ENCODE peak calls at places on chromosomes 1 and 21, in seven cellular contexts. One of them, this sample, is unnamed.

GRCh38 chr1:21586926-21587601 is 77.8 kb downstream of the ALPL start:
- DNase-seq in activated CD4-positive, CD25-positive, alpha-beta regulatory T cell treated with anti-CD3 and anti-CD28 coated beads, Interleukin-2, amount 50 U/mL, for 72 hours: no peak
- DNase-seq in activated CD8-positive, alpha-beta T cell treated with anti-CD3 and anti-CD28 coated beads for 36 hours: no peak
- DNase-seq in iPS-NIHi11: peak
- DNase-seq in kidney tubule cell: peak
- DNase-seq in glomerular endothelial cell: peak
- DNase-seq in NCI-H345: no peak
- DNase-seq in this sample: no peak

GRCh38 chr1:228058172-228058980 is 24.1 kb upstream of the ARF1 start:
- DNase-seq in glomerular endothelial cell: no peak
- DNase-seq in iPS-NIHi11: no peak
- DNase-seq in NCI-H345: no peak
- DNase-seq in activated CD8-positive, alpha-beta T cell treated with anti-CD3 and anti-CD28 coated beads for 36 hours: no peak
- DNase-seq in activated CD4-positive, CD25-positive, alpha-beta regulatory T cell treated with anti-CD3 and anti-CD28 coated beads, Interleukin-2, amount 50 U/mL, for 72 hours: no peak
- DNase-seq in kidney tubule cell: no peak
- DNase-seq in this sample: no peak

GRCh38 chr21:42118901-42119300 is 47.8 kb downstream of the UMODL1 start:
- DNase-seq in activated CD4-positive, CD25-positive, alpha-beta regulatory T cell treated with anti-CD3 and anti-CD28 coated beads, Interleukin-2, amount 50 U/mL, for 72 hours: no peak
- DNase-seq in glomerular endothelial cell: no peak
- DNase-seq in iPS-NIHi11: no peak
- DNase-seq in activated CD8-positive, alpha-beta T cell treated with anti-CD3 and anti-CD28 coated beads for 36 hours: peak
- DNase-seq in NCI-H345: peak
- DNase-seq in kidney tubule cell: no peak
- DNase-seq in this sample: no peak

GRCh38 chr21:35400233-35400939 is 351.3 kb upstream of the RUNX1 start:
- DNase-seq in NCI-H345: peak
- DNase-seq in activated CD8-positive, alpha-beta T cell treated with anti-CD3 and anti-CD28 coated beads for 36 hours: peak
- DNase-seq in glomerular endothelial cell: no peak
- DNase-seq in activated CD4-positive, CD25-positive, alpha-beta regulatory T cell treated with anti-CD3 and anti-CD28 coated beads, Interleukin-2, amount 50 U/mL, for 72 hours: no peak
- DNase-seq in iPS-NIHi11: peak
- DNase-seq in kidney tubule cell: peak
- DNase-seq in this sample: no peak

GRCh38 chr1:40877681-40878080 is 15.5 kb upstream of the CITED4 start:
- DNase-seq in glomerular endothelial cell: peak
- DNase-seq in kidney tubule cell: peak
- DNase-seq in NCI-H345: no peak
- DNase-seq in activated CD4-positive, CD25-positive, alpha-beta regulatory T cell treated with anti-CD3 and anti-CD28 coated beads, Interleukin-2, amount 50 U/mL, for 72 hours: no peak
- DNase-seq in activated CD8-positive, alpha-beta T cell treated with anti-CD3 and anti-CD28 coated beads for 36 hours: peak
- DNase-seq in iPS-NIHi11: peak
- DNase-seq in this sample: no peak

GRCh38 chr1:221343106-221343505 is 398.8 kb downstream of the DUSP10 start:
- DNase-seq in glomerular endothelial cell: no peak
- DNase-seq in kidney tubule cell: no peak
- DNase-seq in iPS-NIHi11: no peak
- DNase-seq in NCI-H345: no peak
- DNase-seq in activated CD4-positive, CD25-positive, alpha-beta regulatory T cell treated with anti-CD3 and anti-CD28 coated beads, Interleukin-2, amount 50 U/mL, for 72 hours: no peak
- DNase-seq in activated CD8-positive, alpha-beta T cell treated with anti-CD3 and anti-CD28 coated beads for 36 hours: no peak
- DNase-seq in this sample: no peak

GRCh38 chr1:56376188-56376984 is 203.0 kb downstream of the PLPP3 start:
- DNase-seq in activated CD8-positive, alpha-beta T cell treated with anti-CD3 and anti-CD28 coated beads for 36 hours: no peak
- DNase-seq in iPS-NIHi11: peak
- DNase-seq in glomerular endothelial cell: no peak
- DNase-seq in kidney tubule cell: peak
- DNase-seq in activated CD4-positive, CD25-positive, alpha-beta regulatory T cell treated with anti-CD3 and anti-CD28 coated beads, Interleukin-2, amount 50 U/mL, for 72 hours: no peak
- DNase-seq in NCI-H345: no peak
- DNase-seq in this sample: no peak

GRCh38 chr1:17069452-17070162 is 15.8 kb upstream of the SDHB start:
- DNase-seq in kidney tubule cell: no peak
- DNase-seq in NCI-H345: no peak
- DNase-seq in iPS-NIHi11: no peak
- DNase-seq in glomerular endothelial cell: no peak
- DNase-seq in activated CD4-positive, CD25-positive, alpha-beta regulatory T cell treated with anti-CD3 and anti-CD28 coated beads, Interleukin-2, amount 50 U/mL, for 72 hours: no peak
- DNase-seq in activated CD8-positive, alpha-beta T cell treated with anti-CD3 and anti-CD28 coated beads for 36 hours: no peak
- DNase-seq in this sample: no peak

GRCh38 chr1:201877877-201878339 is 10.8 kb upstream of the SHISA4 start:
- DNase-seq in activated CD4-positive, CD25-positive, alpha-beta regulatory T cell treated with anti-CD3 and anti-CD28 coated beads, Interleukin-2, amount 50 U/mL, for 72 hours: no peak
- DNase-seq in kidney tubule cell: peak
- DNase-seq in iPS-NIHi11: peak
- DNase-seq in NCI-H345: peak
- DNase-seq in activated CD8-positive, alpha-beta T cell treated with anti-CD3 and anti-CD28 coated beads for 36 hours: peak
- DNase-seq in glomerular endothelial cell: no peak
- DNase-seq in this sample: peak

GRCh38 chr1:11273595-11274234 is 717 bp downstream of the UBIAD1 start:
- DNase-seq in glomerular endothelial cell: no peak
- DNase-seq in NCI-H345: no peak
- DNase-seq in activated CD8-positive, alpha-beta T cell treated with anti-CD3 and anti-CD28 coated beads for 36 hours: no peak
- DNase-seq in activated CD4-positive, CD25-positive, alpha-beta regulatory T cell treated with anti-CD3 and anti-CD28 coated beads, Interleukin-2, amount 50 U/mL, for 72 hours: no peak
- DNase-seq in kidney tubule cell: peak
- DNase-seq in iPS-NIHi11: no peak
- DNase-seq in this sample: no peak

GRCh38 chr1:228397454-228397786 is 9.2 kb downstream of the TRIM11 start:
- DNase-seq in NCI-H345: no peak
- DNase-seq in glomerular endothelial cell: no peak
- DNase-seq in kidney tubule cell: no peak
- DNase-seq in activated CD4-positive, CD25-positive, alpha-beta regulatory T cell treated with anti-CD3 and anti-CD28 coated beads, Interleukin-2, amount 50 U/mL, for 72 hours: no peak
- DNase-seq in activated CD8-positive, alpha-beta T cell treated with anti-CD3 and anti-CD28 coated beads for 36 hours: no peak
- DNase-seq in iPS-NIHi11: no peak
- DNase-seq in this sample: no peak

GRCh38 chr1:234515411-234515810 is 36.4 kb upstream of the TARBP1 start:
- DNase-seq in NCI-H345: no peak
- DNase-seq in activated CD8-positive, alpha-beta T cell treated with anti-CD3 and anti-CD28 coated beads for 36 hours: no peak
- DNase-seq in activated CD4-positive, CD25-positive, alpha-beta regulatory T cell treated with anti-CD3 and anti-CD28 coated beads, Interleukin-2, amount 50 U/mL, for 72 hours: no peak
- DNase-seq in glomerular endothelial cell: no peak
- DNase-seq in kidney tubule cell: peak
- DNase-seq in iPS-NIHi11: peak
- DNase-seq in this sample: no peak

GRCh38 chr1:66271216-66271903 is 262.6 kb upstream of the SGIP1 start:
- DNase-seq in kidney tubule cell: peak
- DNase-seq in glomerular endothelial cell: peak
- DNase-seq in iPS-NIHi11: peak
- DNase-seq in NCI-H345: peak
- DNase-seq in activated CD8-positive, alpha-beta T cell treated with anti-CD3 and anti-CD28 coated beads for 36 hours: peak
- DNase-seq in activated CD4-positive, CD25-positive, alpha-beta regulatory T cell treated with anti-CD3 and anti-CD28 coated beads, Interleukin-2, amount 50 U/mL, for 72 hours: no peak
- DNase-seq in this sample: no peak

GRCh38 chr1:153670257-153670858 is 435 bp downstream of the ILF2 start:
- DNase-seq in activated CD4-positive, CD25-positive, alpha-beta regulatory T cell treated with anti-CD3 and anti-CD28 coated beads, Interleukin-2, amount 50 U/mL, for 72 hours: no peak
- DNase-seq in glomerular endothelial cell: no peak
- DNase-seq in activated CD8-positive, alpha-beta T cell treated with anti-CD3 and anti-CD28 coated beads for 36 hours: peak
- DNase-seq in NCI-H345: no peak
- DNase-seq in kidney tubule cell: no peak
- DNase-seq in iPS-NIHi11: no peak
- DNase-seq in this sample: no peak

GRCh38 chr21:31865429-31865970 is 7.3 kb upstream of the HUNK start:
- DNase-seq in activated CD8-positive, alpha-beta T cell treated with anti-CD3 and anti-CD28 coated beads for 36 hours: no peak
- DNase-seq in kidney tubule cell: no peak
- DNase-seq in iPS-NIHi11: no peak
- DNase-seq in activated CD4-positive, CD25-positive, alpha-beta regulatory T cell treated with anti-CD3 and anti-CD28 coated beads, Interleukin-2, amount 50 U/mL, for 72 hours: no peak
- DNase-seq in NCI-H345: no peak
- DNase-seq in glomerular endothelial cell: no peak
- DNase-seq in this sample: no peak

GRCh38 chr1:241639653-241640148 is 468 bp downstream of the CHML start:
- DNase-seq in kidney tubule cell: no peak
- DNase-seq in glomerular endothelial cell: no peak
- DNase-seq in activated CD8-positive, alpha-beta T cell treated with anti-CD3 and anti-CD28 coated beads for 36 hours: peak
- DNase-seq in NCI-H345: peak
- DNase-seq in iPS-NIHi11: peak
- DNase-seq in activated CD4-positive, CD25-positive, alpha-beta regulatory T cell treated with anti-CD3 and anti-CD28 coated beads, Interleukin-2, amount 50 U/mL, for 72 hours: no peak
- DNase-seq in this sample: peak

This sample was measured in nucleus accumbens.